ENCODE peak calls at places on chromosomes 1 and 21, in nine cellular contexts. L is GM23248; Z is fibroblast of lung; K is tibial artery; O is astrocyte; M is right lobe of liver; C is H1; A is CD8-positive, alpha-beta T cell; Y is HCT116. B is an unnamed sample.

GRCh38 chr1:23446644-23447310 is 22.2 kb upstream of the TCEA3 start:
- DNase-seq in O (no peak), A (no peak), L (no peak), Z (no peak), Y (no peak), K (no peak), C (no peak), M (no peak), B (no peak)

GRCh38 chr21:38631171-38631570 is 132.9 kb upstream of the ERG start:
- DNase-seq in O (peak; percentile 94), Y (no peak), A (no peak), L (peak; percentile 92), K (no peak), C (no peak), M (no peak), Z (peak; percentile 93), B (no peak)

GRCh38 chr1:112759228-112759627 is 44.1 kb upstream of the PPM1J start:
- DNase-seq in M (no peak), Z (no peak), K (no peak), Y (no peak), L (no peak), O (no peak), A (no peak), C (no peak), B (no peak)

GRCh38 chr1:22412932-22413727 is 38.5 kb upstream of the ZBTB40 start:
- DNase-seq in Z (peak; percentile 16), Y (no peak), C (no peak), K (no peak), M (peak; percentile 49), O (no peak), A (no peak), L (peak; percentile 88), B (no peak)

GRCh38 chr1:228085287-228085926 is 2.9 kb downstream of the ARF1 start:
- DNase-seq in A (no peak), Y (no peak), K (no peak), Z (peak; percentile 76), C (no peak), L (peak; percentile 92), M (no peak), O (peak; percentile 66), B (no peak)

GRCh38 chr21:36113647-36114428 is 21.0 kb upstream of the CBR3 start:
- DNase-seq in O (no peak), Z (no peak), K (no peak), L (no peak), Y (no peak), M (peak; percentile 91), A (peak; percentile 62), C (no peak), B (no peak)

GRCh38 chr1:1347663-1348419 is 1.4 kb downstream of the DVL1 start:
- DNase-seq in Z (peak; percentile 45), K (no peak), C (peak; percentile 78), A (no peak), L (peak; percentile 66), Y (peak; percentile 54), O (no peak), M (peak; percentile 84), B (no peak)

GRCh38 chr1:149936992-149937705 is 470 bp upstream of the MTMR11 start:
- DNase-seq in A (no peak), K (no peak), Z (peak; percentile 81), L (peak; percentile 58), M (no peak), Y (peak; percentile 91), C (no peak), O (peak; percentile 75), B (peak; percentile 70)

GRCh38 chr1:229164836-229165285 is 106.0 kb upstream of the RAB4A start:
- DNase-seq in C (no peak), Z (no peak), K (no peak), A (no peak), M (no peak), Y (no peak), O (no peak), L (no peak), B (no peak)

GRCh38 chr1:244599937-244600350 is 53.0 kb upstream of the DESI2 start:
- DNase-seq in Z (peak; percentile 97), L (peak; percentile 98), O (peak; percentile 95), A (peak; percentile 21), Y (peak; percentile 74), K (peak; percentile 35), C (no peak), M (no peak), B (peak; percentile 63)

GRCh38 chr1:204744102-204744501 is 58.6 kb upstream of the LRRN2 start:
- DNase-seq in K (no peak), Z (no peak), Y (no peak), C (no peak), O (no peak), M (no peak), A (no peak), L (no peak), B (no peak)

GRCh38 chr1:9922342-9922741 is 12.3 kb upstream of the CTNNBIP1 start:
- DNase-seq in C (no peak), A (no peak), L (no peak), M (no peak), K (no peak), O (no peak), Y (no peak), Z (no peak), B (no peak)

GRCh38 chr21:42974832-42975820 is 764 bp downstream of the PKNOX1 start:
- DNase-seq in K (peak; percentile 52), Y (no peak), C (no peak), L (peak; percentile 83), Z (peak; percentile 66), M (peak; percentile 82), O (peak; percentile 51), A (peak; percentile 73), B (no peak)

DNA sequence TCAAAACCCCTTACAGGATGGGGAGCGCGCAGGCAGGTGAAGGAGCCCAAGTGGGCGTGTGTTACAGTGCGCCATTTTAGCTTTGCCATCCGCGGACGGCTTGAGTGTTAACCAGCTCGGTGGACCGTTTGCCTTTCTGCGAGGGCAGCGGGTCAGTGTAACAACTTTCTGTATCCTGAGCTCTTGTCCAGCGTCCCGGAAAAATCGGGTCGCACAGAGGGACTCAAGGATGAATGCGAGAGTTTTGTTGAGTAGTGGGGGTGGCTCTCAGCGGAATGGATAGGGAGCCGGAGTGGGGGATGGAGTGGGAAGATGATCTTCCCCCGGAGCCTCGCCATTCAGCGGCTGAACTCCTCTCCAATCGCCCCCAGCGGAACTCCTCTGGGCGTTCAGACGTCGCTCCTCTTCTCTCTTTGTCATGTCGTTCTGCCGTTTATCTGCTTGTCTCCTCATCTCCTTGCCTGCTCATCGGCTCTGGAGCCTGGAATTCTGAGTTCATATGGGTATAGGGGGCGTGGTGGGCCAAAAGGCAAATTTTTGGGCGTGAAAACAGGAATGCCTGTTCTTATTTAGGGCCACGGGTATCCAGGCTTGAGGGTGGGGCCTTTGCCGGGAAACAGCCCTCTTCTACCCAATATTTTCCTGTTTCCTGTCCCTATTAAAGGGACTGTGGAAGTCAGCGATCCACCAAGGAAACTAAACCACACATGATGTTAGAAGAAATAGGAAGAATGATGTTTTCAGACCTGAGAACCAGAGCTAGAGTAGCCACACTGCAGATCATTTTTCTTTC is 295.5 kb downstream of the CTH start:
- DNase-seq in M (no peak), Y (no peak), C (no peak), A (no peak), Z (no peak), K (peak; percentile 19), L (peak; percentile 43), O (no peak), B (no peak)
- H3K4me3 ChIP-seq in M (no peak overlapping the region), Y (no peak overlapping the region), C (peak overlapping the region; percentile 73), A (no peak overlapping the region), Z (peak overlapping the region; percentile 51), K (peak overlapping the region; percentile 49), L (peak overlapping the region; percentile 73), O (peak overlapping the region; percentile 50), B (peak overlapping the region; percentile 41)

DNA sequence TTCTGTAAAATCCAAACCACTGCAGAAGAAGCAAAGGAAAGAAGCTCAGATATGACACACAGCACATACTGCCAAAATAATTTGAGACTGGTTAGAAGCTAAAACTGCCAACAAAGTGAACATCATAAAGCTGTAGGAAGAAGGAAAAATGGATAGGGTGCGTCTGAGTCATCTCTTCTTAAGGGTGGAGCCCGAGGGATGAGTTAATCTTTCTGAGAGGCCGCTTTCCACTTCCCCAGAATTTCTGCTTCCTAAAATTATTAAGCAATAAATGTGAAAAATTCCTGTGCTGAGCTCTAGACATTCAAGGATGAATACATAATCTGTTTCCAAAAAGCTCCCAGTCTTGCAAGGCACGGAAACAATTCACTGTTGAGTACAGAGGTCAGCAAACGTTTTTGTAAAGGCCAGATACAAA is 20.1 kb downstream of the PPT1 start:
- DNase-seq in O (peak; percentile 74), M (no peak), Y (no peak), C (no peak), A (no peak), L (peak; percentile 97), K (no peak), Z (peak; percentile 82), B (no peak)
- H3K36me3 ChIP-seq in O (peaks cover 33% of the 10 kb centered on the region), M (peaks cover 33% of the 10 kb centered on the region), Y (peaks cover 39% of the 10 kb centered on the region), C (peaks cover 41% of the 10 kb centered on the region), A (peaks cover 42% of the 10 kb centered on the region), L (peaks cover 26% of the 10 kb centered on the region), K (peaks cover 81% of the 10 kb centered on the region), Z (peaks cover 14% of the 10 kb centered on the region), B (no peaks in the 10 kb centered on the region)

GRCh38 chr1:94806451-94806861 is 13.7 kb upstream of the SLC44A3 start:
- DNase-seq in Y (no peak), C (no peak), M (no peak), A (no peak), K (no peak), L (peak; percentile 61), O (peak; percentile 38), Z (peak; percentile 52), B (no peak)

GRCh38 chr1:94804442-94804837 is 15.7 kb upstream of the SLC44A3 start:
- DNase-seq in M (no peak), Z (no peak), O (no peak), C (no peak), Y (no peak), A (no peak), K (no peak), L (no peak), B (no peak)

GRCh38 chr1:94803517-94804441 is 16.4 kb upstream of the SLC44A3 start:
- DNase-seq in L (no peak), Y (no peak), C (no peak), Z (peak; percentile 32), O (no peak), K (no peak), M (no peak), A (no peak), B (no peak)

GRCh38 chr1:94807742-94808491 is 12.2 kb upstream of the SLC44A3 start:
- DNase-seq in K (no peak), A (no peak), O (no peak), Y (no peak), Z (peak; percentile 34), C (no peak), M (no peak), L (no peak), B (no peak)

GRCh38 chr1:94805912-94806311 is 14.2 kb upstream of the SLC44A3 start:
- DNase-seq in A (peak; percentile 37), Y (peak; percentile 44), L (peak; percentile 73), O (no peak), M (peak; percentile 57), C (peak; percentile 75), K (peak; percentile 44), Z (peak; percentile 48), B (no peak)
- H3K4me3 ChIP-seq in A (no peak overlapping the region), Y (no peak overlapping the region), L (peak overlapping the region; percentile 66), O (no peak overlapping the region), M (no peak overlapping the region), C (no peak overlapping the region), K (no peak overlapping the region), Z (peak overlapping the region; percentile 46), B (no peak overlapping the region)

DNA sequence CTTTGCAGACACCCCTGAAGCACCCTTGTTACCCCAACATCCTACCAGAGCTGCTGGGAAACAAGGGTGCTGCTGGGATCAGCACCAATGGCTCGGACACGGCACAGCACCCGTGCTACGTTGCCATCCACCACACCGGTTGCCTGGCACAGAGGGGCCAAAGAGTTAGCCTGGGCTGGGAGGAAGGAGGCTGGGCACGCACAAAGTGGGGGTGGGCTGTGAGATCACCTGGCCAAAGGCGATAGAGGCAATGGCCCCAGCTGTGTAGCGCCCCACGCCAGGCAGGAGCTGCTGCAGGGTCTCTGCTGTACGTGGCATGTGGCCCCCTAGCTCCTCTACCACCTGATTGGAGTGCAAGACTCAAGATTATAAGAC is 5.6 kb downstream of the HPDL start:
- DNase-seq in M (no peak), Z (no peak), C (no peak), A (no peak), O (no peak), Y (no peak), L (no peak), K (no peak), B (no peak)
- H3K36me3 ChIP-seq in M (no peaks in the 10 kb centered on the region), Z (peaks cover 5% of the 10 kb centered on the region), C (peaks cover 21% of the 10 kb centered on the region), A (peaks cover 10% of the 10 kb centered on the region), O (no peaks in the 10 kb centered on the region), Y (no peaks in the 10 kb centered on the region), L (no peaks in the 10 kb centered on the region), K (peaks cover 61% of the 10 kb centered on the region), B (no peaks in the 10 kb centered on the region)